ENCODE peak calls at places on chromosomes 11 and 22, in six cellular contexts. I is GM20000, B is left lobe of liver, U is WTC11, Z is sciatic nerve, O is LoVo. W is an unnamed sample.

GRCh38 chr11:65308281-65308891 is 6.3 kb upstream of the CDC42EP2 start:
- DNase-seq in I (no peak), Z (peak), O (no peak), B (peak), U (no peak), W (no peak)

GRCh38 chr11:2921742-2922493 is 7.3 kb downstream of the PHLDA2 start:
- DNase-seq in I (no peak), B (no peak), Z (no peak), U (no peak), O (no peak), W (no peak)

GRCh38 chr11:57315491-57315890 is 9.3 kb downstream of the TNKS1BP1 start:
- DNase-seq in I (no peak), O (no peak), B (no peak), Z (no peak), U (peak), W (no peak)

GRCh38 chr11:19790831-19791552 is 78.4 kb downstream of the NAV2 start:
- DNase-seq in U (peak), O (no peak), Z (no peak), I (no peak), B (peak), W (no peak)

GRCh38 chr22:39574779-39575551 is 4.4 kb downstream of the CACNA1I start:
- DNase-seq in I (no peak), B (no peak), O (peak), U (no peak), Z (no peak), W (no peak)

GRCh38 chr11:33542921-33543320 is 157.7 kb downstream of the C11orf91 start:
- DNase-seq in O (peak), I (peak), B (peak), Z (no peak), U (peak), W (peak)

GRCh38 chr11:103773059-103773458 is 263.4 kb upstream of the DDI1 start:
- DNase-seq in Z (no peak), B (no peak), O (no peak), U (no peak), I (no peak), W (no peak)

GRCh38 chr22:21103633-21104032 is 57.9 kb downstream of the LRRC74B start:
- DNase-seq in B (no peak), O (no peak), I (no peak), U (no peak), Z (no peak), W (no peak)

GRCh38 chr11:2518983-2519340 is 74.2 kb downstream of the KCNQ1 start:
- DNase-seq in B (peak), Z (no peak), U (peak), I (no peak), O (no peak), W (no peak)

GRCh38 chr22:48635825-48636224 is 1191.8 kb downstream of the BRD1 start:
- DNase-seq in Z (no peak), B (peak), I (no peak), U (no peak), O (no peak), W (no peak)

GRCh38 chr11:18703001-18703763 is 4.6 kb downstream of the TMEM86A start:
- DNase-seq in U (no peak), B (no peak), I (no peak), Z (no peak), O (no peak), W (no peak)

GRCh38 chr11:17414317-17414737 is 25.9 kb upstream of the KCNJ11 start:
- DNase-seq in B (no peak), I (no peak), U (no peak), Z (no peak), O (no peak), W (no peak)

GRCh38 chr11:75428301-75428724 is 4.7 kb downstream of the KLHL35 start:
- DNase-seq in I (peak), Z (peak), B (peak), O (no peak), U (peak), W (peak)

GRCh38 chr11:68665471-68665870 is 18.9 kb upstream of the GAL start:
- DNase-seq in B (no peak), I (no peak), U (no peak), Z (peak), O (no peak), W (no peak)

GRCh38 chr11:7690648-7691047 is 15.6 kb downstream of the OVCH2 start:
- DNase-seq in O (no peak), B (no peak), U (no peak), I (no peak), Z (no peak), W (no peak)

GRCh38 chr11:91497847-91498246 is 726.8 kb upstream of the FAT3 start:
- DNase-seq in O (no peak), Z (no peak), I (no peak), B (no peak), U (no peak), W (no peak)

W was measured in NCI-H460.